ENCODE peak calls at places on chromosome 6, in nine cellular contexts. R is lower lobe of right lung, U is brain microvascular endothelial cell, M is GM23338, T is cardiac muscle cell, O is GM23248, P is heart right ventricle, B is fibroblast of lung, Z is thyroid gland. Q is an unnamed sample.

GRCh38 chr6:126127662-126128061 is 141.3 kb downstream of the TRMT11 start:
- DNase-seq in R (no peak), U (no peak), M (peak; percentile 34), T (no peak), O (no peak), P (no peak), B (peak; percentile 28), Z (no peak), Q (no peak)

GRCh38 chr6:74117113-74117512 is 421.1 kb downstream of the CD109 start:
- DNase-seq in R (no peak), U (no peak), M (no peak), T (no peak), O (no peak), P (no peak), B (peak; percentile 12), Z (no peak), Q (no peak)

GRCh38 chr6:117849087-117849486 is 58.0 kb upstream of the SLC35F1 start:
- DNase-seq in R (no peak), U (no peak), M (peak; percentile 62), T (no peak), O (no peak), P (no peak), B (no peak), Z (no peak), Q (no peak)

GRCh38 chr6:108578595-108579038 is 17.9 kb downstream of the FOXO3 start:
- DNase-seq in R (no peak), U (peak; percentile 93), M (no peak), T (no peak), O (peak; percentile 64), P (no peak), B (no peak), Z (no peak), Q (no peak)

GRCh38 chr6:55825402-55826051 is 49.9 kb downstream of the BMP5 start:
- DNase-seq in R (no peak), U (peak; percentile 74), M (no peak), T (peak; percentile 57), O (peak; percentile 82), P (no peak), B (peak; percentile 67), Z (no peak), Q (peak; percentile 91)

GRCh38 chr6:73983367-73983766 is 287.4 kb downstream of the CD109 start:
- DNase-seq in R (no peak), U (peak; percentile 43), M (no peak), T (no peak), O (peak; percentile 81), P (no peak), B (no peak), Z (no peak), Q (no peak)

GRCh38 chr6:127900935-127901334 is at the start of gene THEMIS:
- DNase-seq in R (no peak), U (no peak), M (no peak), T (no peak), O (no peak), P (no peak), B (no peak), Z (no peak), Q (no peak)

GRCh38 chr6:28408076-28408802 is 8.7 kb upstream of the ZSCAN12 start:
- DNase-seq in R (no peak), U (no peak), M (no peak), T (no peak), O (peak; percentile 9), P (no peak), B (no peak), Z (no peak), Q (peak; percentile 51)

GRCh38 chr6:12113190-12113578 is 101.1 kb downstream of the HIVEP1 start:
- DNase-seq in R (no peak), U (peak; percentile 91), M (no peak), T (no peak), O (peak; percentile 56), P (no peak), B (peak; percentile 51), Z (no peak), Q (peak; percentile 75)

GRCh38 chr6:163281661-163282060 is 132.9 kb upstream of the QKI start:
- DNase-seq in R (no peak), U (no peak), M (no peak), T (no peak), O (no peak), P (no peak), B (no peak), Z (no peak), Q (no peak)

GRCh38 chr6:89974776-89975175 is 80.5 kb downstream of the GJA10 start:
- DNase-seq in R (no peak), U (no peak), M (no peak), T (peak; percentile 85), O (no peak), P (no peak), B (no peak), Z (peak; percentile 70), Q (no peak)

GRCh38 chr6:145813285-145814034 is 1.1 kb downstream of the FBXO30 start:
- DNase-seq in R (no peak), U (peak; percentile 27), M (peak; percentile 44), T (peak; percentile 31), O (peak; percentile 86), P (no peak), B (peak; percentile 80), Z (no peak), Q (peak; percentile 71)

GRCh38 chr6:137112067-137112355 is 61.4 kb downstream of the IL22RA2 start:
- DNase-seq in R (no peak), U (peak; percentile 58), M (no peak), T (no peak), O (peak; percentile 87), P (no peak), B (peak; percentile 59), Z (no peak), Q (peak; percentile 75)

GRCh38 chr6:53361549-53362031 is 12.8 kb upstream of the ELOVL5 start:
- DNase-seq in R (peak; percentile 93), U (peak; percentile 26), M (no peak), T (no peak), O (peak; percentile 70), P (peak; percentile 31), B (no peak), Z (peak; percentile 99), Q (peak; percentile 79)

GRCh38 chr6:82246370-82246769 is 1.2 kb downstream of the IBTK start:
- DNase-seq in R (no peak), U (no peak), M (no peak), T (no peak), O (no peak), P (no peak), B (no peak), Z (no peak), Q (no peak)

GRCh38 chr6:113184736-113185135 is 672.4 kb upstream of the MARCKS start:
- DNase-seq in R (no peak), U (no peak), M (no peak), T (no peak), O (peak; percentile 47), P (peak; percentile 64), B (peak; percentile 26), Z (no peak), Q (no peak)

GRCh38 chr6:44411141-44411540 is 23.6 kb downstream of the CDC5L start:
- DNase-seq in R (no peak), U (no peak), M (no peak), T (no peak), O (no peak), P (no peak), B (no peak), Z (no peak), Q (no peak)
- H3K36me3 ChIP-seq in R (peaks cover 85% of the 10 kb centered on the region), U (peaks cover 41% of the 10 kb centered on the region), M (peaks cover 30% of the 10 kb centered on the region), T (peaks cover 20% of the 10 kb centered on the region), O (peaks cover 44% of the 10 kb centered on the region), P (peaks cover 47% of the 10 kb centered on the region), B (peaks cover 4% of the 10 kb centered on the region), Z (peaks cover 31% of the 10 kb centered on the region), Q (peaks cover 5% of the 10 kb centered on the region)

GRCh38 chr6:36977470-36977941 is 8.5 kb downstream of the MTCH1 start:
- DNase-seq in R (no peak), U (no peak), M (peak; percentile 71), T (no peak), O (peak; percentile 46), P (no peak), B (no peak), Z (no peak), Q (no peak)

GRCh38 chr6:36976931-36977330 is 9.1 kb downstream of the MTCH1 start:
- DNase-seq in R (no peak), U (no peak), M (no peak), T (no peak), O (no peak), P (no peak), B (no peak), Z (no peak), Q (no peak)

GRCh38 chr6:36975231-36976004 is 10.6 kb downstream of the MTCH1 start:
- DNase-seq in R (no peak), U (no peak), M (no peak), T (no peak), O (no peak), P (no peak), B (no peak), Z (no peak), Q (no peak)

GRCh38 chr6:36976509-36976908 is 9.5 kb downstream of the MTCH1 start:
- DNase-seq in R (no peak), U (no peak), M (no peak), T (no peak), O (no peak), P (no peak), B (no peak), Z (no peak), Q (no peak)

GRCh38 chr6:36976005-36976261 is 10.1 kb downstream of the MTCH1 start:
- DNase-seq in R (no peak), U (no peak), M (no peak), T (no peak), O (no peak), P (no peak), B (no peak), Z (no peak), Q (no peak)
- H3K36me3 ChIP-seq in R (peaks cover 96% of the 10 kb centered on the region), U (peaks cover 83% of the 10 kb centered on the region), M (peaks cover 56% of the 10 kb centered on the region), T (peaks cover 34% of the 10 kb centered on the region), O (peaks cover 66% of the 10 kb centered on the region), P (peaks cover 68% of the 10 kb centered on the region), B (peaks cover 44% of the 10 kb centered on the region), Z (peaks cover 56% of the 10 kb centered on the region), Q (peaks cover 34% of the 10 kb centered on the region)

GRCh38 chr6:131600696-131601095 is 27.3 kb downstream of the MED23 start:
- DNase-seq in R (no peak), U (no peak), M (no peak), T (peak; percentile 57), O (no peak), P (no peak), B (no peak), Z (no peak), Q (no peak)
- H3K36me3 ChIP-seq in R (peaks cover 100% of the 10 kb centered on the region), U (peaks cover 53% of the 10 kb centered on the region), M (peaks cover 20% of the 10 kb centered on the region), T (peaks cover 63% of the 10 kb centered on the region), O (peaks cover 87% of the 10 kb centered on the region), P (peaks cover 57% of the 10 kb centered on the region), B (peaks cover 6% of the 10 kb centered on the region), Z (peaks cover 84% of the 10 kb centered on the region), Q (peaks cover 13% of the 10 kb centered on the region)

GRCh38 chr6:8087870-8088269 is 14.5 kb downstream of the EEF1E1 start:
- DNase-seq in R (no peak), U (no peak), M (no peak), T (no peak), O (no peak), P (no peak), B (no peak), Z (no peak), Q (no peak)
- H3K36me3 ChIP-seq in R (peaks cover 40% of the 10 kb centered on the region), U (peaks cover 13% of the 10 kb centered on the region), M (peaks cover 53% of the 10 kb centered on the region), T (peaks cover 14% of the 10 kb centered on the region), O (peaks cover 18% of the 10 kb centered on the region), P (peaks cover 15% of the 10 kb centered on the region), B (peaks cover 5% of the 10 kb centered on the region), Z (no peaks in the 10 kb centered on the region), Q (peaks cover 2% of the 10 kb centered on the region)

GRCh38 chr6:30311669-30312068 is 15.1 kb upstream of the TRIM39 start:
- DNase-seq in R (no peak), U (no peak), M (no peak), T (no peak), O (no peak), P (no peak), B (peak; percentile 19), Z (no peak), Q (no peak)
- H3K36me3 ChIP-seq in R (peaks cover 19% of the 10 kb centered on the region), U (peaks cover 16% of the 10 kb centered on the region), M (no peaks in the 10 kb centered on the region), T (peaks cover 11% of the 10 kb centered on the region), O (peaks cover 9% of the 10 kb centered on the region), P (no peaks in the 10 kb centered on the region), B (no peaks in the 10 kb centered on the region), Z (no peaks in the 10 kb centered on the region), Q (peaks cover 4% of the 10 kb centered on the region)

Q was measured in bronchial epithelial cell.